ENCODE peak calls at places on chromosomes 1 and 21, in five cellular contexts. C is transverse colon, Z is heart right ventricle, X is NB4, I is sigmoid colon. B is an unnamed sample.

GRCh38 chr1:33402234-33402633 is 28.7 kb downstream of the PHC2 start:
- DNase-seq in C (no peak), Z (no peak), X (no peak), I (no peak), B (no peak)

GRCh38 chr1:206589206-206589605 is 23.1 kb downstream of the EIF2D start:
- DNase-seq in C (no peak), Z (peak; percentile 45), X (no peak), I (peak; percentile 75), B (no peak)

GRCh38 chr1:33183306-33183705 is 1.5 kb upstream of the TRIM62 start:
- DNase-seq in C (no peak), Z (no peak), X (no peak), I (no peak), B (no peak)

GRCh38 chr1:230077436-230078221 is 10.6 kb downstream of the GALNT2 start:
- DNase-seq in C (no peak), Z (no peak), X (no peak), I (peak; percentile 21), B (no peak)

GRCh38 chr21:20617130-20617529 is 381.1 kb upstream of the NCAM2 start:
- DNase-seq in C (no peak), Z (no peak), X (no peak), I (no peak), B (no peak)

GRCh38 chr1:239896569-239896968 is 195.1 kb upstream of the FMN2 start:
- DNase-seq in C (no peak), Z (no peak), X (no peak), I (no peak), B (no peak)

GRCh38 chr21:16181024-16181423 is 451.2 kb downstream of the USP25 start:
- DNase-seq in C (no peak), Z (no peak), X (no peak), I (no peak), B (no peak)

GRCh38 chr1:205670611-205671430 is 9.5 kb downstream of the SLC45A3 start:
- DNase-seq in C (no peak), Z (no peak), X (no peak), I (no peak), B (no peak)

GRCh38 chr1:215252164-215252563 is 169.6 kb downstream of the KCNK2 start:
- DNase-seq in C (no peak), Z (no peak), X (no peak), I (no peak), B (no peak)

GRCh38 chr21:35210093-35210492 is 161.0 kb upstream of the RUNX1 start:
- DNase-seq in C (no peak), Z (no peak), X (no peak), I (no peak), B (no peak)

GRCh38 chr1:37453647-37454046 is 20.7 kb upstream of the ZC3H12A start:
- DNase-seq in C (no peak), Z (no peak), X (no peak), I (no peak), B (no peak)

GRCh38 chr1:28811369-28811765 is 603 bp upstream of the OPRD1 start:
- DNase-seq in C (no peak), Z (no peak), X (no peak), I (no peak), B (no peak)

GRCh38 chr1:93601686-93602085 is 80.0 kb downstream of the BCAR3 start:
- DNase-seq in C (no peak), Z (no peak), X (no peak), I (no peak), B (no peak)

GRCh38 chr1:110572751-110573150 is 33.4 kb downstream of the KCNA2 start:
- DNase-seq in C (no peak), Z (no peak), X (no peak), I (no peak), B (no peak)

GRCh38 chr1:76140227-76140626 is 65.7 kb downstream of the ST6GALNAC3 start:
- DNase-seq in C (peak; percentile 10), Z (no peak), X (no peak), I (no peak), B (no peak)

GRCh38 chr1:71080178-71080781 is 555 bp downstream of the ZRANB2 start:
- DNase-seq in C (no peak), Z (no peak), X (peak; percentile 36), I (no peak), B (no peak)

GRCh38 chr1:188670837-188671236 is 1806.8 kb downstream of the BRINP3 start:
- DNase-seq in C (no peak), Z (no peak), X (no peak), I (no peak), B (no peak)

GRCh38 chr21:37601027-37601426 is 234.5 kb downstream of the DYRK1A start:
- DNase-seq in C (no peak), Z (no peak), X (no peak), I (no peak), B (no peak)

GRCh38 chr1:115671176-115672062 is 29.6 kb downstream of the VANGL1 start:
- DNase-seq in C (peak; percentile 58), Z (no peak), X (peak; percentile 33), I (no peak), B (no peak)

GRCh38 chr1:60866251-60866650 is 216.1 kb upstream of the NFIA start:
- DNase-seq in C (no peak), Z (no peak), X (no peak), I (no peak), B (no peak)

GRCh38 chr1:170310931-170311330 is 165.2 kb downstream of the NTMT2 start:
- DNase-seq in C (no peak), Z (no peak), X (no peak), I (no peak), B (no peak)

GRCh38 chr1:37035828-37036666 is 1.7 kb upstream of the GRIK3 start:
- DNase-seq in C (no peak), Z (no peak), X (peak; percentile 72), I (no peak), B (no peak)

GRCh38 chr21:31731112-31731801 is 661 bp downstream of the SCAF4 start:
- DNase-seq in C (peak; percentile 72), Z (peak; percentile 34), X (peak; percentile 64), I (peak; percentile 79), B (peak; percentile 31)

GRCh38 chr1:43272161-43272560 is 2.4 kb downstream of the TMEM125 start:
- DNase-seq in C (no peak), Z (no peak), X (no peak), I (peak; percentile 56), B (no peak)

GRCh38 chr1:164588388-164589341 is 29.7 kb downstream of the PBX1 start:
- DNase-seq in C (peak; percentile 59), Z (peak; percentile 75), X (no peak), I (peak; percentile 93), B (no peak)

GRCh38 chr1:218439541-218440295 is 94.6 kb downstream of the TGFB2 start:
- DNase-seq in C (no peak), Z (peak; percentile 21), X (no peak), I (peak; percentile 69), B (no peak)

GRCh38 chr1:213761845-213762407 is 225.8 kb upstream of the PROX1 start:
- DNase-seq in C (no peak), Z (no peak), X (peak; percentile 6), I (no peak), B (no peak)

GRCh38 chr1:228342627-228343210 is 63.9 kb downstream of the TRIM11 start:
- DNase-seq in C (peak; percentile 1), Z (no peak), X (no peak), I (peak; percentile 30), B (no peak)

GRCh38 chr1:206770531-206771352 is at the start of gene IL19:
- DNase-seq in C (peak; percentile 18), Z (peak; percentile 10), X (peak; percentile 86), I (peak; percentile 64), B (peak; percentile 35)

GRCh38 chr1:57380923-57381322 is 42.9 kb downstream of the DAB1 start:
- DNase-seq in C (no peak), Z (no peak), X (no peak), I (no peak), B (no peak)

GRCh38 chr1:57381871-57382270 is 42.0 kb downstream of the DAB1 start:
- DNase-seq in C (no peak), Z (no peak), X (no peak), I (no peak), B (no peak)

GRCh38 chr1:57378564-57378963 is 45.3 kb downstream of the DAB1 start:
- DNase-seq in C (no peak), Z (no peak), X (no peak), I (no peak), B (no peak)

GRCh38 chr1:57377731-57378139 is 46.1 kb downstream of the DAB1 start:
- DNase-seq in C (no peak), Z (no peak), X (peak; percentile 11), I (no peak), B (no peak)
- TF ChIP-seq CTCF in C (no peak), Z (peak; percentile 17), X (no peak), I (no peak), B (no peak)

GRCh38 chr1:54764922-54765561 is 719 bp upstream of the PARS2 start:
- DNase-seq in C (no peak), Z (no peak), X (no peak), I (no peak), B (no peak)
- H3K4me3 ChIP-seq in C (peak overlapping the region; percentile 23), Z (peak overlapping the region; percentile 89), X (peak overlapping the region; percentile 67), I (peak overlapping the region; percentile 28), B (peak overlapping the region; percentile 1)

DNA sequence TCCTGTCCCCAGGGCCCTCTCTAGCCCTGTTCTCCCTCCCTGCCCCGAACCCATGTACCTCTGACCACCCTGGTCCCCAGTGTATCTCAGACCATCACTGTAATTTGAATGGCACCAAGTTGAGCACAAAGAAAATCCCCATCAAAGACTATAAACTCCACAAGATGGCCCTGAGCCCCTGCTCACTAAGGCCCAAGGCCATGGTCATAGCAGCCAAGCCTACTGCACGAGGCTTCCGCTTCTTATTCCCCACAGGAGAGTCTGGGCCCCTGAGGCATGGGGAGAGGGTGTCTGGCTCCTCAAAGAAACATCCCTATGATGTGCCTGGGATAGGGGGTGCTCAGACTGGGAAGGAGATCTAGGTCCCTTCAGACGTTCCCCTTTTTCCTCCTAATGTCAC is 4.5 kb downstream of the ZNF683 start:
- DNase-seq in C (no peak), Z (no peak), X (no peak), I (no peak), B (no peak)
- TF ChIP-seq CTCF in C (no peak), Z (no peak), X (no peak), I (no peak), B (no peak)

DNA sequence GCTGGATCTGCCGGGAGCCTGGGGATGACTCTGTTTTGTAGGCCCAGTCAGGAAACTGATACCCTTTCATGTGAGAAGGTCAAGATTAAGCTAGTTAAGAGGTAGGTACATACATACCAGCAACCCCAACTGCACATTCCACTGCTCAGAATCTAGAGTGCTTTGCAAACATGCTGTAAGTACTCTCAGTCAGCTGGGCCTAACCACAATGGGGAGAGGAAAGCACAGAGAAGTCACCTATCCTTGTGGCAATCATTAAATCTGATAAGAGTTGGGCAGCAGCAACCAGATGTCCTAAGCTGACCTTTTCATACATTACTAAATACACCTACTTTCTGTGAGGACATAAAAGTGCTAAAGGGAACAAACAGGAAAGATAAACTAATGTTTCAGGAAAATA is 2.5 kb downstream of the ETV3 start:
- DNase-seq in C (no peak), Z (no peak), X (no peak), I (no peak), B (peak; percentile 83)
- H3K4me3 ChIP-seq in C (no peak overlapping the region), Z (no peak overlapping the region), X (no peak overlapping the region), I (no peak overlapping the region), B (no peak overlapping the region)

GRCh38 chr1:178572604-178573003 is 59.7 kb downstream of the TEX35 start:
- DNase-seq in C (no peak), Z (no peak), X (no peak), I (no peak), B (no peak)
- TF ChIP-seq CTCF in C (no peak), Z (no peak), X (no peak), I (no peak), B (no peak)

B was measured in upper lobe of left lung.